ENCODE peak calls at places on chromosomes 1 and 21, in seven cellular contexts. G, T, C, M, W, Q and N are unnamed samples.

GRCh38 chr1:119829636-119830035 is 18.4 kb upstream of the REG4 start:
- DNase-seq in G (no peak), W (no peak), Q (no peak), T (no peak), M (peak; percentile 31), C (no peak), N (no peak)

GRCh38 chr1:170531758-170532657 is at the start of gene GORAB:
- DNase-seq in W (peak; percentile 89), G (peak; percentile 89), T (peak; percentile 99), M (peak; percentile 84), Q (peak; percentile 92), C (peak; percentile 97), N (peak; percentile 94)

GRCh38 chr1:58592521-58593134 is 15.6 kb upstream of the TACSTD2 start:
- DNase-seq in T (peak; percentile 96), W (peak; percentile 26), G (peak; percentile 79), M (no peak), Q (no peak), C (peak; percentile 83), N (peak; percentile 84)

GRCh38 chr1:115467790-115468189 is 129.7 kb upstream of the NGF start:
- DNase-seq in Q (no peak), C (no peak), T (no peak), W (no peak), G (no peak), M (no peak), N (no peak)

GRCh38 chr1:185813401-185813979 is 79.3 kb downstream of the HMCN1 start:
- DNase-seq in T (peak; percentile 72), Q (peak; percentile 16), M (peak; percentile 27), G (no peak), W (peak; percentile 42), C (peak; percentile 79), N (no peak)

GRCh38 chr1:109783436-109783835 is 19.7 kb upstream of the EPS8L3 start:
- DNase-seq in Q (peak; percentile 23), G (peak; percentile 70), T (peak; percentile 90), W (no peak), M (no peak), C (peak; percentile 74), N (no peak)

GRCh38 chr1:221788466-221788865 is 46.6 kb upstream of the DUSP10 start:
- DNase-seq in T (no peak), C (no peak), M (no peak), G (no peak), Q (no peak), W (no peak), N (no peak)

GRCh38 chr1:20588634-20589225 is at the start of gene CDA:
- DNase-seq in G (no peak), M (no peak), Q (peak; percentile 76), W (no peak), C (no peak), T (no peak), N (no peak)

GRCh38 chr21:17925900-17926299 is 106.7 kb upstream of the C21orf91 start:
- DNase-seq in W (no peak), T (no peak), G (no peak), M (no peak), Q (no peak), C (peak; percentile 47), N (peak; percentile 20)

GRCh38 chr21:27645285-27645684 is 678.4 kb upstream of the ADAMTS5 start:
- DNase-seq in G (no peak), M (no peak), Q (no peak), C (peak; percentile 49), T (peak; percentile 40), W (no peak), N (no peak)

GRCh38 chr1:210200090-210200736 is 32.4 kb upstream of the SERTAD4 start:
- DNase-seq in C (no peak), Q (no peak), T (no peak), G (no peak), M (no peak), W (no peak), N (no peak)

GRCh38 chr21:36839123-36839522 is 127.3 kb downstream of the HLCS start:
- DNase-seq in M (no peak), W (no peak), Q (no peak), T (peak; percentile 56), G (no peak), C (peak; percentile 75), N (no peak)

GRCh38 chr1:60118119-60118518 is 44.5 kb upstream of the C1orf87 start:
- DNase-seq in M (no peak), T (peak; percentile 78), C (peak; percentile 9), G (no peak), Q (no peak), W (no peak), N (no peak)

GRCh38 chr1:247966520-247967204 is 1.6 kb downstream of the OR2AK2 start:
- DNase-seq in G (no peak), T (no peak), C (no peak), W (no peak), M (no peak), Q (no peak), N (no peak)

GRCh38 chr1:246658567-246658966 is 65.6 kb upstream of the SCCPDH start:
- DNase-seq in W (no peak), T (no peak), G (no peak), C (peak; percentile 8), Q (no peak), M (no peak), N (peak; percentile 90)

GRCh38 chr1:145701306-145701862 is 5.8 kb downstream of the PDZK1 start:
- DNase-seq in Q (no peak), M (no peak), C (no peak), G (no peak), T (peak; percentile 54), W (no peak), N (no peak)

GRCh38 chr1:202143768-202144509 is 598 bp downstream of the ARL8A start:
- DNase-seq in Q (peak; percentile 49), G (no peak), C (no peak), W (no peak), T (peak; percentile 31), M (no peak), N (no peak)

GRCh38 chr21:46145840-46146691 is 9.3 kb downstream of the FTCD start:
- DNase-seq in G (no peak), C (no peak), T (no peak), W (no peak), M (no peak), Q (no peak), N (no peak)

GRCh38 chr1:231778009-231778719 is 151.6 kb downstream of the DISC1 start:
- DNase-seq in G (peak; percentile 63), W (no peak), M (no peak), T (peak; percentile 82), Q (peak; percentile 48), C (peak; percentile 28), N (peak; percentile 64)

GRCh38 chr1:66365628-66366027 is 168.3 kb upstream of the SGIP1 start:
- DNase-seq in C (peak; percentile 72), Q (no peak), G (no peak), W (no peak), M (no peak), T (peak; percentile 55), N (no peak)

GRCh38 chr21:34017127-34017961 is 56.0 kb upstream of the MRPS6 start:
- DNase-seq in T (peak; percentile 76), Q (no peak), G (no peak), M (no peak), C (no peak), W (no peak), N (no peak)

GRCh38 chr1:162192323-162192678 is 122.8 kb downstream of the NOS1AP start:
- DNase-seq in G (no peak), Q (no peak), M (no peak), W (no peak), C (no peak), T (no peak), N (no peak)

GRCh38 chr1:247322849-247323586 is 8.6 kb downstream of the ZNF496 start:
- DNase-seq in M (no peak), G (no peak), T (no peak), W (no peak), C (no peak), Q (no peak), N (no peak)

GRCh38 chr1:215526147-215526845 is 40.8 kb upstream of the KCTD3 start:
- DNase-seq in G (no peak), Q (no peak), C (peak; percentile 69), T (peak; percentile 58), W (peak; percentile 37), M (peak; percentile 70), N (no peak)

GRCh38 chr1:186102559-186103148 is 272.4 kb downstream of the TPR start:
- DNase-seq in T (peak; percentile 94), Q (no peak), W (peak; percentile 76), M (no peak), C (peak; percentile 83), G (peak; percentile 19), N (peak; percentile 24)